ENCODE peak calls at places on chromosomes 4 and X, in seven cellular contexts. One of them, this sample, is unnamed. For H3K27me3, the result is how much of the 10 kb centered on the place peaks cover.

GRCh38 chrX:136812286-136812685 is 31.6 kb upstream of the ARHGEF6 start:
- DNase-seq in left ventricle myocardium inferior: no peak
- DNase-seq in dorsolateral prefrontal cortex: no peak
- DNase-seq in vagina: no peak
- DNase-seq in cardiac muscle cell: peak
- DNase-seq in CD8-positive, alpha-beta T cell: no peak
- DNase-seq in heart right ventricle: no peak
- DNase-seq in this sample: no peak

GRCh38 chr4:1336079-1336478 is 10.9 kb upstream of the UVSSA start:
- DNase-seq in left ventricle myocardium inferior: no peak
- DNase-seq in dorsolateral prefrontal cortex: no peak
- DNase-seq in vagina: no peak
- DNase-seq in cardiac muscle cell: peak
- DNase-seq in CD8-positive, alpha-beta T cell: no peak
- DNase-seq in heart right ventricle: no peak
- DNase-seq in this sample: no peak

GRCh38 chrX:129318375-129318774 is 204.9 kb downstream of the SMARCA1 start:
- DNase-seq in left ventricle myocardium inferior: no peak
- DNase-seq in dorsolateral prefrontal cortex: no peak
- DNase-seq in vagina: no peak
- DNase-seq in cardiac muscle cell: peak
- DNase-seq in CD8-positive, alpha-beta T cell: no peak
- DNase-seq in heart right ventricle: no peak
- DNase-seq in this sample: no peak

GRCh38 chrX:6968231-6968630 is 179.3 kb upstream of the STS start:
- DNase-seq in left ventricle myocardium inferior: no peak
- DNase-seq in dorsolateral prefrontal cortex: no peak
- DNase-seq in vagina: no peak
- DNase-seq in cardiac muscle cell: no peak
- DNase-seq in CD8-positive, alpha-beta T cell: no peak
- DNase-seq in heart right ventricle: no peak
- DNase-seq in this sample: no peak

GRCh38 chr4:3868841-3869572 is 102.8 kb downstream of the ADRA2C start:
- DNase-seq in left ventricle myocardium inferior: no peak
- DNase-seq in dorsolateral prefrontal cortex: no peak
- DNase-seq in vagina: no peak
- DNase-seq in cardiac muscle cell: no peak
- DNase-seq in CD8-positive, alpha-beta T cell: no peak
- DNase-seq in heart right ventricle: no peak
- DNase-seq in this sample: no peak

GRCh38 chr4:151035321-151035720 is 20.2 kb upstream of the LRBA start:
- DNase-seq in left ventricle myocardium inferior: no peak
- DNase-seq in dorsolateral prefrontal cortex: no peak
- DNase-seq in vagina: no peak
- DNase-seq in cardiac muscle cell: no peak
- DNase-seq in CD8-positive, alpha-beta T cell: no peak
- DNase-seq in heart right ventricle: no peak
- DNase-seq in this sample: no peak

GRCh38 chrX:47321386-47321785 is 49.0 kb upstream of the ZNF157 start:
- DNase-seq in left ventricle myocardium inferior: peak
- DNase-seq in dorsolateral prefrontal cortex: peak
- DNase-seq in vagina: no peak
- DNase-seq in cardiac muscle cell: peak
- DNase-seq in CD8-positive, alpha-beta T cell: no peak
- DNase-seq in heart right ventricle: peak
- DNase-seq in this sample: no peak

GRCh38 chrX:77785400-77785745 is 643 bp downstream of the ATRX start:
- DNase-seq in left ventricle myocardium inferior: no peak
- DNase-seq in dorsolateral prefrontal cortex: no peak
- DNase-seq in vagina: no peak
- DNase-seq in cardiac muscle cell: peak
- DNase-seq in CD8-positive, alpha-beta T cell: no peak
- DNase-seq in heart right ventricle: no peak
- DNase-seq in this sample: no peak

GRCh38 chr4:27081675-27082579 is 221.3 kb downstream of the STIM2 start:
- DNase-seq in left ventricle myocardium inferior: no peak
- DNase-seq in dorsolateral prefrontal cortex: no peak
- DNase-seq in vagina: no peak
- DNase-seq in cardiac muscle cell: no peak
- DNase-seq in CD8-positive, alpha-beta T cell: no peak
- DNase-seq in heart right ventricle: no peak
- DNase-seq in this sample: no peak

GRCh38 chr4:53563824-53564223 is 27.5 kb downstream of the LNX1 start:
- DNase-seq in left ventricle myocardium inferior: no peak
- DNase-seq in dorsolateral prefrontal cortex: peak
- DNase-seq in vagina: no peak
- DNase-seq in cardiac muscle cell: peak
- DNase-seq in CD8-positive, alpha-beta T cell: no peak
- DNase-seq in heart right ventricle: no peak
- DNase-seq in this sample: no peak

GRCh38 chrX:131394384-131394783 is 105.3 kb upstream of the IGSF1 start:
- DNase-seq in left ventricle myocardium inferior: no peak
- DNase-seq in dorsolateral prefrontal cortex: no peak
- DNase-seq in vagina: no peak
- DNase-seq in cardiac muscle cell: no peak
- DNase-seq in CD8-positive, alpha-beta T cell: no peak
- DNase-seq in heart right ventricle: no peak
- DNase-seq in this sample: no peak

GRCh38 chr4:123546661-123547060 is 150.1 kb downstream of the SPRY1 start:
- DNase-seq in left ventricle myocardium inferior: no peak
- DNase-seq in dorsolateral prefrontal cortex: no peak
- DNase-seq in vagina: no peak
- DNase-seq in cardiac muscle cell: no peak
- DNase-seq in CD8-positive, alpha-beta T cell: no peak
- DNase-seq in heart right ventricle: no peak
- DNase-seq in this sample: no peak

GRCh38 chr4:172055046-172055445 is 241.8 kb downstream of the GALNTL6 start:
- DNase-seq in left ventricle myocardium inferior: no peak
- DNase-seq in dorsolateral prefrontal cortex: no peak
- DNase-seq in vagina: no peak
- DNase-seq in cardiac muscle cell: no peak
- DNase-seq in CD8-positive, alpha-beta T cell: no peak
- DNase-seq in heart right ventricle: no peak
- DNase-seq in this sample: no peak

GRCh38 chrX:145506225-145506624 is 258.9 kb downstream of the SPANXN1 start:
- DNase-seq in left ventricle myocardium inferior: no peak
- DNase-seq in dorsolateral prefrontal cortex: no peak
- DNase-seq in vagina: no peak
- DNase-seq in cardiac muscle cell: no peak
- DNase-seq in CD8-positive, alpha-beta T cell: no peak
- DNase-seq in heart right ventricle: no peak
- DNase-seq in this sample: no peak

DNA sequence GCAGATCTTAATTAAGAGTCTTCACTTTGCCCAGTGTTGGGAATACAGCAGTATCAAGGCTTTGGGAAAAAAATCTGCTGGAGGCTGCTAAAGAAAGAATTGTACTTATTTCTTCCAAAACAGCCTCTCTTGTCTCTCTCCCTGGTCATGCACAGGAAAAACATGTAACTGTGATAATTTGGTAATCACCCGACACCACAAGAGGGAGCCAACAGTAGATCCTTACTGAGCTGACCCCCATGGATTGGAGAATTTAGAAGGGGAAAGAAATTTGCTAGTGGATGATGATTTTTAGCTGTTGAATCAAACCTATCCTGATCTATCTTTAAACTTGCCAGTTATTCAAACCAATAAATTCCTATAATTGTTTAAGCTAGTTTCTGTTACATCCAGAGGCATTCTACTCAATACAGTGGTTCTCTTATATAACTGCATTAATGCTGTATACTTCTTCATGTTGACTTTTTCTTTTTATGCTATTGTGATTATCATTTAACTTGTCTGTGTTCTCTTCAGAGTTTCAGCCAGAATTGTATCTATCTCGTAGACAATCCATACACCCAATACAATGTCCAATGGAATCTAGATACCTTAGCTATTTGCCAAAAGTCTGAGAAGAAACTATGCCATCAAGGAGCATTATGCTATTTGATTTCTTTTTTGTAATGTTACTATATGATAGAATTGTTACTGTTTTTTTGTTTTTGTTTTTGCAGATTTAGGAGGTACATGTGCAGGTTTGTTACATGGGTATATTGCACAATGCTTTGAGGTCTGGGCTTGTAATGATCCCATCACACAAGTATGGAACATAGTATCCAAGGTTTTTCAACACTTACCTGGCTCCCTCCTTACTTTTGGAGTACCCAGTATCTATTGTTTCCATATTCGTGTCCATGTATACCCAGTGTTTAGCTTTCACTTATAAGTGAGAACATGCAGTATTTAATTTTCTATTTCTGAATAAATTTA is 31.3 kb upstream of the ARHGEF38 start:
- DNase-seq in left ventricle myocardium inferior: no peak
- DNase-seq in dorsolateral prefrontal cortex: no peak
- DNase-seq in vagina: no peak
- DNase-seq in cardiac muscle cell: peak
- DNase-seq in CD8-positive, alpha-beta T cell: no peak
- DNase-seq in heart right ventricle: no peak
- DNase-seq in this sample: no peak
- TF ChIP-seq CTCF in left ventricle myocardium inferior: peak
- TF ChIP-seq CTCF in dorsolateral prefrontal cortex: peak
- TF ChIP-seq CTCF in vagina: peak
- TF ChIP-seq CTCF in cardiac muscle cell: peak
- TF ChIP-seq CTCF in CD8-positive, alpha-beta T cell: peak
- TF ChIP-seq CTCF in heart right ventricle: peak
- TF ChIP-seq CTCF in this sample: peak

GRCh38 chr4:180057198-180057821 is 2185.9 kb upstream of the TENM3 start:
- DNase-seq in left ventricle myocardium inferior: no peak
- DNase-seq in dorsolateral prefrontal cortex: no peak
- DNase-seq in vagina: no peak
- DNase-seq in cardiac muscle cell: no peak
- DNase-seq in CD8-positive, alpha-beta T cell: no peak
- DNase-seq in heart right ventricle: no peak
- DNase-seq in this sample: no peak

GRCh38 chr4:180060159-180060889 is 2182.9 kb upstream of the TENM3 start:
- DNase-seq in left ventricle myocardium inferior: no peak
- DNase-seq in dorsolateral prefrontal cortex: no peak
- DNase-seq in vagina: no peak
- DNase-seq in cardiac muscle cell: peak
- DNase-seq in CD8-positive, alpha-beta T cell: no peak
- DNase-seq in heart right ventricle: no peak
- DNase-seq in this sample: no peak

GRCh38 chr4:180058731-180059215 is 2184.4 kb upstream of the TENM3 start:
- DNase-seq in left ventricle myocardium inferior: no peak
- DNase-seq in dorsolateral prefrontal cortex: peak
- DNase-seq in vagina: no peak
- DNase-seq in cardiac muscle cell: peak
- DNase-seq in CD8-positive, alpha-beta T cell: no peak
- DNase-seq in heart right ventricle: peak
- DNase-seq in this sample: no peak

GRCh38 chr4:180057891-180058643 is 2185.1 kb upstream of the TENM3 start:
- DNase-seq in left ventricle myocardium inferior: no peak
- DNase-seq in dorsolateral prefrontal cortex: peak
- DNase-seq in vagina: no peak
- DNase-seq in cardiac muscle cell: peak
- DNase-seq in CD8-positive, alpha-beta T cell: no peak
- DNase-seq in heart right ventricle: peak
- DNase-seq in this sample: no peak

GRCh38 chr4:180059216-180059881 is 2183.9 kb upstream of the TENM3 start:
- DNase-seq in left ventricle myocardium inferior: no peak
- DNase-seq in dorsolateral prefrontal cortex: peak
- DNase-seq in vagina: no peak
- DNase-seq in cardiac muscle cell: peak
- DNase-seq in CD8-positive, alpha-beta T cell: no peak
- DNase-seq in heart right ventricle: no peak
- DNase-seq in this sample: no peak
- H3K27me3 ChIP-seq in left ventricle myocardium inferior: half or more
- H3K27me3 ChIP-seq in dorsolateral prefrontal cortex: under half
- H3K27me3 ChIP-seq in vagina: under half
- H3K27me3 ChIP-seq in cardiac muscle cell: half or more
- H3K27me3 ChIP-seq in CD8-positive, alpha-beta T cell: under half
- H3K27me3 ChIP-seq in heart right ventricle: under half
- H3K27me3 ChIP-seq in this sample: under half

GRCh38 chr4:6701371-6701770 is 7.7 kb downstream of the S100P start:
- DNase-seq in left ventricle myocardium inferior: no peak
- DNase-seq in dorsolateral prefrontal cortex: no peak
- DNase-seq in vagina: no peak
- DNase-seq in cardiac muscle cell: no peak
- DNase-seq in CD8-positive, alpha-beta T cell: no peak
- DNase-seq in heart right ventricle: no peak
- DNase-seq in this sample: no peak
- TF ChIP-seq CTCF in left ventricle myocardium inferior: peak
- TF ChIP-seq CTCF in dorsolateral prefrontal cortex: no peak
- TF ChIP-seq CTCF in vagina: no peak
- TF ChIP-seq CTCF in cardiac muscle cell: peak
- TF ChIP-seq CTCF in CD8-positive, alpha-beta T cell: no peak
- TF ChIP-seq CTCF in heart right ventricle: peak
- TF ChIP-seq CTCF in this sample: peak

DNA sequence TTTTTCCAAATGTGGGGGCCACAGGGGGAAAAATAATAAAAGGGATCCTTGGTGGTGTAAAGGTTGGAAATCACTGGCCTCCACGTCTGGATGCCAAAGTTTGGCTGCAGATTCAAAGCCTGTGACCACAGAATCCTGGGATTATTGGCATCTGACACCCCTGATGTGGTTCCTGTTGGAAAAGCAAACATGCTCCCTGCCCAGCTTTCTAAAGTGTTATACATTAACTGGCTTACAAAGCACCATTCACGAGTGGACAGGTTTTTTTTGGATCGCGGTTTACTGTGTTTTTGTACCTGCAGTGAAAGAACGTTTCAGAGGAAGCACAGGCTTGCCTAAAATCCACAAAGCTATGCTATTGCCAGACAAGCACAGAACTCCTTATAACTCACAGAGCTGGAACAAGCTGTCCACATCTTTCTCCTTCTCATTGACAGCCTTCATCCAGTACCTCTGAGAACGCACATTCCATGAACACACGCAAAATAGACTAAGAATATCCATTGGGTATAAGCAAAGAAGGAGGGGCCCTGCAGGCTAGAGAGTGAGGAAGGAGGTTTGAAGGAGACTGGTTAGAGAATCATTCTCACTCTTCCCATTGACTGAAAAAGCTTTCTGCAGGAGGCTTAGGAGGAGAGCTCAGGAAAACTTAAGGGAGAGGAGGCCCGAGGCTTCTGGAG is 14.5 kb upstream of the CAPN6 start:
- DNase-seq in left ventricle myocardium inferior: no peak
- DNase-seq in dorsolateral prefrontal cortex: no peak
- DNase-seq in vagina: no peak
- DNase-seq in cardiac muscle cell: no peak
- DNase-seq in CD8-positive, alpha-beta T cell: no peak
- DNase-seq in heart right ventricle: no peak
- DNase-seq in this sample: no peak
- H3K27me3 ChIP-seq in left ventricle myocardium inferior: under half
- H3K27me3 ChIP-seq in dorsolateral prefrontal cortex: under half
- H3K27me3 ChIP-seq in vagina: under half
- H3K27me3 ChIP-seq in cardiac muscle cell: under half
- H3K27me3 ChIP-seq in CD8-positive, alpha-beta T cell: under half
- H3K27me3 ChIP-seq in heart right ventricle: under half
- H3K27me3 ChIP-seq in this sample: under half

DNA sequence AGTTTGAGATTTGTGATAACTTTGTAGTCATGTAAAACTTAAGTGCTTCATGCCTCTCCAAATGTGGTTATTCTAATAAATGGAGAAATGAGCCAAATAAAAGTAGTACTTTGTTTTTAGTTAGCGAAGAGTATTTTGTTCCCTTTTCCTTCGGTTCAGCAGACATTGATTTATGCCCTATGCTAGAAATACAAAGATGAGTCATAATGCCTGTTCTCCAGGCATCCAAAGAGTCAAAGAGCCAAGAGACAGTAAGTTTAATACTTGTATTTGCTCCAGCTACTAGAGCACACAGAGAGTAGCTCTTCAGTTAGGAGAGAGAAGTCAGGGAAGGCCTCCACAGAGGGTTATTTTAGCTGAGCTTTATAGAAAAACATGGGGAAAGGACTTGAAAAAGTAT is 38.8 kb downstream of the PLAC8 start:
- DNase-seq in left ventricle myocardium inferior: no peak
- DNase-seq in dorsolateral prefrontal cortex: no peak
- DNase-seq in vagina: no peak
- DNase-seq in cardiac muscle cell: peak
- DNase-seq in CD8-positive, alpha-beta T cell: no peak
- DNase-seq in heart right ventricle: no peak
- DNase-seq in this sample: no peak
- TF ChIP-seq CTCF in left ventricle myocardium inferior: no peak
- TF ChIP-seq CTCF in dorsolateral prefrontal cortex: no peak
- TF ChIP-seq CTCF in vagina: no peak
- TF ChIP-seq CTCF in cardiac muscle cell: no peak
- TF ChIP-seq CTCF in CD8-positive, alpha-beta T cell: no peak
- TF ChIP-seq CTCF in heart right ventricle: no peak
- TF ChIP-seq CTCF in this sample: no peak

This sample was measured in CD4-positive, alpha-beta T cell.